ENCODE peak calls at places on chromosomes 6 and 20, in eight cellular contexts. M is IMR-90; K is aorta; Y is psoas muscle; O is body of pancreas; C is tibial nerve; Q is osteoblast; I is effector memory CD4-positive, alpha-beta T cell. D is an unnamed sample.

GRCh38 chr6:42745083-42745637 is 743 bp downstream of the TBCC start:
- DNase-seq in M (peak), K (peak), C (no peak), Y (peak), I (peak), O (peak), Q (peak), D (no peak)

GRCh38 chr6:36858407-36858981 is 16.1 kb downstream of the PPIL1 start:
- DNase-seq in I (no peak), K (no peak), M (peak), Y (no peak), C (no peak), Q (no peak), O (no peak), D (no peak)

GRCh38 chr6:30206799-30207618 is 6.2 kb downstream of the TRIM26 start:
- DNase-seq in K (no peak), Y (no peak), M (peak), C (peak), O (no peak), I (no peak), Q (peak), D (no peak)

GRCh38 chr20:49786671-49787370 is 25.8 kb upstream of the SLC9A8 start:
- DNase-seq in C (no peak), M (peak), Y (no peak), Q (no peak), I (no peak), O (no peak), K (no peak), D (no peak)

GRCh38 chr6:48176909-48177308 is 65.9 kb upstream of the PTCHD4 start:
- DNase-seq in Q (no peak), O (no peak), Y (no peak), C (no peak), M (no peak), K (no peak), I (no peak), D (no peak)

GRCh38 chr20:25669826-25670422 is 26.7 kb downstream of the ZNF337 start:
- DNase-seq in K (no peak), C (no peak), Q (peak), I (no peak), O (no peak), M (peak), Y (no peak), D (no peak)

GRCh38 chr6:139920027-139920851 is 545.8 kb upstream of the CITED2 start:
- DNase-seq in Y (no peak), I (no peak), C (no peak), Q (peak), M (no peak), O (no peak), K (no peak), D (no peak)

GRCh38 chr6:14467591-14467990 is 350.0 kb downstream of the CD83 start:
- DNase-seq in O (no peak), K (no peak), Y (no peak), Q (no peak), C (no peak), M (peak), I (no peak), D (no peak)

GRCh38 chr6:71544028-71544427 is 255.4 kb downstream of the OGFRL1 start:
- DNase-seq in K (no peak), O (no peak), Q (no peak), I (no peak), M (peak), Y (no peak), C (no peak), D (no peak)

GRCh38 chr6:131183427-131184095 is 48.3 kb downstream of the AKAP7 start:
- DNase-seq in M (no peak), Y (no peak), Q (no peak), K (no peak), I (no peak), C (no peak), O (no peak), D (no peak)

GRCh38 chr6:125804264-125804663 is 13.5 kb downstream of the NCOA7 start:
- DNase-seq in M (no peak), C (no peak), Q (no peak), I (no peak), Y (no peak), O (no peak), K (no peak), D (no peak)

GRCh38 chr6:161161889-161162624 is 111.8 kb downstream of the AGPAT4 start:
- DNase-seq in M (peak), O (no peak), Q (peak), C (no peak), I (no peak), K (no peak), Y (no peak), D (no peak)

GRCh38 chr6:116307001-116307400 is 27.3 kb upstream of the TSPYL1 start:
- DNase-seq in C (no peak), K (no peak), O (no peak), I (no peak), Q (no peak), Y (no peak), M (no peak), D (no peak)

GRCh38 chr6:40894962-40895799 is 143.8 kb downstream of the UNC5CL start:
- DNase-seq in I (no peak), Q (peak), C (peak), K (no peak), Y (peak), O (peak), M (peak), D (no peak)

GRCh38 chr6:163667372-163668060 is 253.0 kb downstream of the QKI start:
- DNase-seq in I (no peak), Q (no peak), Y (no peak), M (peak), K (no peak), C (peak), O (no peak), D (no peak)

GRCh38 chr6:130681028-130681427 is 146.2 kb upstream of the SMLR1 start:
- DNase-seq in I (no peak), C (no peak), O (no peak), M (peak), Y (no peak), Q (peak), K (no peak), D (no peak)

GRCh38 chr6:122657601-122658000 is 47.4 kb downstream of the PKIB start:
- DNase-seq in O (no peak), I (no peak), M (peak), Q (no peak), K (no peak), C (no peak), Y (no peak), D (no peak)

GRCh38 chr20:23659989-23660837 is 22.5 kb upstream of the CST3 start:
- DNase-seq in Q (peak), I (no peak), C (peak), O (no peak), M (peak), Y (no peak), K (no peak), D (no peak)

GRCh38 chr6:88612631-88613030 is 350.8 kb downstream of the RNGTT start:
- DNase-seq in C (no peak), Q (no peak), I (no peak), Y (no peak), K (no peak), O (no peak), M (no peak), D (no peak)

GRCh38 chr20:32350421-32350820 is 7.7 kb upstream of the ASXL1 start:
- DNase-seq in C (no peak), I (no peak), K (no peak), M (no peak), Y (no peak), Q (no peak), O (no peak), D (no peak)

GRCh38 chr6:40807484-40807883 is 220.3 kb upstream of the LRFN2 start:
- DNase-seq in O (no peak), Y (no peak), K (no peak), I (no peak), Q (no peak), M (no peak), C (no peak), D (no peak)

GRCh38 chr6:46876126-46876525 is 45.6 kb downstream of the ADGRF5 start:
- DNase-seq in Y (no peak), O (peak), I (no peak), C (no peak), K (no peak), M (no peak), Q (no peak), D (no peak)

GRCh38 chr6:157092736-157093135 is 230.6 kb downstream of the TMEM242 start:
- DNase-seq in I (no peak), K (no peak), O (no peak), Q (no peak), C (no peak), Y (no peak), M (no peak), D (no peak)

GRCh38 chr6:54217018-54217417 is 91.2 kb upstream of the TINAG start:
- DNase-seq in O (no peak), Y (no peak), Q (no peak), C (no peak), M (no peak), I (no peak), K (no peak), D (no peak)

GRCh38 chr6:40509163-40509562 is 78.0 kb downstream of the LRFN2 start:
- DNase-seq in M (no peak), O (no peak), K (no peak), C (no peak), Q (no peak), Y (no peak), I (no peak), D (no peak)

GRCh38 chr6:10410214-10410873 is 4.5 kb downstream of the TFAP2A start:
- DNase-seq in M (no peak), I (no peak), C (no peak), O (no peak), Y (no peak), K (no peak), Q (no peak), D (no peak)

GRCh38 chr6:159989882-159990480 is 21.1 kb downstream of the IGF2R start:
- DNase-seq in K (no peak), C (no peak), Y (no peak), O (no peak), I (no peak), Q (no peak), M (peak), D (no peak)

GRCh38 chr20:45110301-45110700 is 4.7 kb downstream of the WFDC5 start:
- DNase-seq in C (no peak), K (no peak), I (no peak), M (no peak), Y (no peak), Q (no peak), O (no peak), D (no peak)

GRCh38 chr6:100538086-100538485 is 73.4 kb upstream of the SIM1 start:
- DNase-seq in K (no peak), C (no peak), Y (no peak), I (no peak), Q (no peak), M (no peak), O (no peak), D (no peak)

DNA sequence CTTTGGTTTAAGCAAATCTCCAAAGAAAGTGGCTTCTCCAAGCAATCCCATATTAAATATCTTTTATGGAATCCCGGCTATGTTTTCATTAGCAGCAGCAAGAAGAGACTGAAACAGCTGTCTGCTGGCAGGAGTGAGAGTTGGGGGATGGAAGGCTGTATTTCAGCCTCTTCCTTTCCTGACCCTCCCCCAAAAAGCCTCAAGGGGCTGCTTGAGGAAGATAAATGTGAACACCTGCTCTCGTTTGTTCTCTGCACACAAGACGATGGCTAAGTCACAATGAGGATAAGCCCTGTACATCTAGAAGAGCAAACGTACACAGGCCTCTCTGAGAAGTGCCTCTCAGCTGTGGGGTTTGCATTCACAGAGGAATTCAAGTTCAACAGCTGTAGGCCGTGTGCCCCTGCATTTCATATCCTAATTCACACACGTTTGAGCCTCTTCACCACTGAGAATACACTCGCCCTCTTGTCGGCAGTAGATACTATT is 16.3 kb downstream of the RIPOR2 start:
- DNase-seq in M (no peak), O (no peak), Y (no peak), I (no peak), C (no peak), Q (no peak), K (no peak), D (no peak)
- H3K27ac ChIP-seq in M (peak), O (no peak), Y (peak), I (peak), C (peak), Q (no peak), K (no peak), D (no peak)

GRCh38 chr20:40279390-40279789 is 409.6 kb downstream of the MAFB start:
- DNase-seq in I (no peak), K (no peak), C (peak), M (peak), Y (no peak), Q (peak), O (no peak), D (no peak)

GRCh38 chr20:40286991-40287531 is 402.0 kb downstream of the MAFB start:
- DNase-seq in O (peak), Y (peak), Q (no peak), M (no peak), I (no peak), C (no peak), K (peak), D (no peak)

GRCh38 chr20:40283689-40284088 is 405.3 kb downstream of the MAFB start:
- DNase-seq in O (no peak), Q (no peak), M (no peak), I (no peak), C (no peak), Y (no peak), K (no peak), D (no peak)

GRCh38 chr20:40287683-40288082 is 401.4 kb downstream of the MAFB start:
- DNase-seq in C (no peak), I (no peak), M (no peak), K (no peak), Q (no peak), Y (no peak), O (no peak), D (no peak)

GRCh38 chr20:40284611-40285010 is 404.4 kb downstream of the MAFB start:
- DNase-seq in I (no peak), O (no peak), C (no peak), Q (no peak), K (no peak), Y (no peak), M (no peak), D (no peak)
- H3K27ac ChIP-seq in I (no peak), O (no peak), C (no peak), Q (no peak), K (no peak), Y (no peak), M (no peak), D (no peak)

GRCh38 chr20:57493091-57493615 is 31.8 kb downstream of the CTCFL start:
- DNase-seq in O (no peak), K (no peak), C (no peak), I (no peak), Y (no peak), M (no peak), Q (no peak), D (no peak)
- H3K27ac ChIP-seq in O (no peak), K (no peak), C (no peak), I (no peak), Y (no peak), M (no peak), Q (no peak), D (no peak)

DNA sequence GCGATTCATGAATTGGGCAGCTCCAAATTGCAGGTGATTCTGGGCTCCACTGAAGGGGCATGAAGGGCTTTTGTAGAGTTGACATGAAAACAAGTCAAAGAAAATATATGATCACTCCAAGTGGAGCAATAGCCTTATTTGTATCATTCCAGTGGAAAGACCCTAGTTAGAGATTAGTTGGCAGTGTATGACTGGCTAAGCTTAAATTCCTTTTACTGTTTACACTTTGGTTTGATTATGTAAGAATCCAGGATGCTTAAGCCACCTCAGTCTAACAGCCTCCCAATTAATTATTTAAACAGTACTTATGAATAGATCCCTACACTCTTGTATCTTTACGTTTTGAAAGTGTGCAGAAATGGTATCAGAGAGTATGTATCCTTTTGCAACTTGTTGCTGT is 712.4 kb downstream of the KIF16B start:
- DNase-seq in M (no peak), C (no peak), K (no peak), I (no peak), O (no peak), Q (no peak), Y (no peak), D (no peak)
- H3K27ac ChIP-seq in M (no peak), C (no peak), K (no peak), I (no peak), O (no peak), Q (no peak), Y (no peak), D (no peak)

GRCh38 chr20:62267543-62267942 is 29.2 kb downstream of the OSBPL2 start:
- DNase-seq in K (no peak), C (no peak), M (no peak), I (no peak), Y (peak), Q (peak), O (no peak), D (no peak)
- H3K27ac ChIP-seq in K (no peak), C (no peak), M (no peak), I (no peak), Y (peak), Q (no peak), O (no peak), D (peak)

GRCh38 chr20:11843289-11843688 is 74.4 kb upstream of the BTBD3 start:
- DNase-seq in O (no peak), C (no peak), Y (no peak), I (no peak), K (no peak), M (no peak), Q (no peak), D (no peak)

GRCh38 chr20:11844691-11845090 is 73.0 kb upstream of the BTBD3 start:
- DNase-seq in C (no peak), Q (no peak), Y (no peak), I (no peak), O (no peak), K (no peak), M (no peak), D (no peak)

GRCh38 chr20:11838076-11838636 is 79.5 kb upstream of the BTBD3 start:
- DNase-seq in C (no peak), K (no peak), O (no peak), Y (no peak), M (no peak), Q (no peak), I (no peak), D (no peak)

GRCh38 chr20:11845311-11845710 is 72.4 kb upstream of the BTBD3 start:
- DNase-seq in K (no peak), C (no peak), I (no peak), M (peak), O (no peak), Y (no peak), Q (peak), D (no peak)

DNA sequence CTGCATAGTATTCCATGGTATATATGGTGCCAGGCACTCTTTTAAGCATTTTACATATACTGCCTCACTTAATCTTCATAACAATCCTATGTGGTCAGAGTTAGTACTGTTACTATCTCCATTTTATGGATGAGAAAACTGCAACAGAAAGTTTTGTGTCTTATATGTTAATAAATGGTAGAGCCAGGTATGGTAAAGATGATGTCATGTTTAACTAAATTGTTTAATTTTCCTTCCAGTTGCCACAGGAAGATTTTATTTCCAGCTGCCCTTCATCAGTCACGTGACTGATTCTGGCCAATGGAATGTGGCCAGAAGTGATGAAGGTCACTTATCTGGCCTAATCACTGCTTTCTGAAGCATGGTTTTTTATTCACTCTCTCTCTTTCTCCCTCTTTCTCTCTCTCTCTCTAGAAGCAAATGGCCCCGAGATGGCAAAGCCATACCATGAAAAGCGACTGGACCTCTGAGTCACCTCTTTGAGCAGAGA is 75.7 kb upstream of the BTBD3 start:
- DNase-seq in Y (no peak), O (no peak), I (no peak), Q (no peak), C (no peak), K (no peak), M (no peak), D (no peak)
- H3K27ac ChIP-seq in Y (no peak), O (no peak), I (no peak), Q (no peak), C (no peak), K (no peak), M (no peak), D (no peak)

DNA sequence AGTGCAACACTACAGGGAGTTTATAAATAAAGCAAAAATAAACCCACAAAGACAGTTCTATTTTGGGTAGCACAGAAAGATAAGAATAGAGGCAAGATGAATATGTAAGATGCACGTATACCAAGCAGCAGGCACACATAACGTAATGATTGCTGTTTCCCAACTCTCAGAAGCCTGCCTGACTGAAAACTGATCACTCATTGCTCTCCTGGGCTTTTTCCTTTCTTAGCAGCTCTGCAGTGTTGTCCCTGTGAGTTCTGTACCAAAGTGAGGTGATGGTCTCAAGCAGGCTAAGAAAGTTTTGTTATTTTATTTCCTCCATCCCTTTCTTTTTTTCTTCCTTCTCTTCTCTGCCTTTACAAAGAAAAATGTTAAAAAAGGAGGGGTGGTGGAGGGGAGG is 522.0 kb upstream of the MAN1A1 start:
- DNase-seq in C (no peak), Q (no peak), O (no peak), I (no peak), K (no peak), Y (no peak), M (no peak), D (no peak)
- H3K27ac ChIP-seq in C (no peak), Q (no peak), O (no peak), I (no peak), K (no peak), Y (no peak), M (no peak), D (no peak)

D was measured in caudate nucleus.